ENCODE peak calls at places on chromosomes 16 and 17, in nine cellular contexts. O is pancreas, D is endothelial cell of umbilical vein, K is AG04450, W is H9, L is stomach, A is right atrium auricular region, B is breast epithelium, Q is HCT116. E is an unnamed sample.

GRCh38 chr17:19766421-19767270 is 18.5 kb upstream of the ALDH3A1 start:
- DNase-seq in L (peak; percentile 81), Q (peak; percentile 41), O (peak; percentile 95), D (peak; percentile 69), K (no peak), B (peak; percentile 71), A (peak; percentile 77), W (peak; percentile 92), E (peak; percentile 49)

GRCh38 chr17:28552201-28552999 is at the start of gene UNC119:
- DNase-seq in K (no peak), D (peak; percentile 60), L (peak; percentile 85), O (peak; percentile 92), B (peak; percentile 71), W (peak; percentile 87), Q (no peak), A (no peak), E (peak; percentile 77)

GRCh38 chr17:80253631-80254395 is 6.8 kb upstream of the RNF213 start:
- DNase-seq in Q (no peak), D (no peak), W (no peak), B (no peak), A (no peak), L (no peak), K (no peak), O (no peak), E (no peak)

GRCh38 chr17:28473542-28473941 is at the start of gene SLC13A2:
- DNase-seq in A (no peak), B (no peak), Q (no peak), W (peak; percentile 43), D (no peak), L (peak; percentile 52), O (peak; percentile 49), K (no peak), E (no peak)

GRCh38 chr17:1323336-1323735 is 43.9 kb downstream of the TRARG1 start:
- DNase-seq in L (no peak), B (no peak), A (no peak), O (peak; percentile 20), D (no peak), K (no peak), Q (no peak), W (no peak), E (no peak)

GRCh38 chr17:512926-513325 is 160.3 kb upstream of the RPH3AL start:
- DNase-seq in B (no peak), Q (no peak), O (no peak), D (peak; percentile 31), L (no peak), W (no peak), K (no peak), A (no peak), E (no peak)

GRCh38 chr16:85041184-85041928 is 13.8 kb downstream of the KIAA0513 start:
- DNase-seq in D (no peak), O (no peak), L (no peak), W (no peak), Q (no peak), A (no peak), K (no peak), B (no peak), E (no peak)

GRCh38 chr17:46774108-46774737 is 44.3 kb downstream of the WNT3 start:
- DNase-seq in D (no peak), K (no peak), L (no peak), O (peak; percentile 47), W (peak; percentile 37), A (no peak), Q (no peak), B (no peak), E (peak; percentile 55)

GRCh38 chr17:37446027-37446426 is 39.3 kb downstream of the TADA2A start:
- DNase-seq in Q (peak; percentile 84), K (no peak), W (no peak), B (no peak), A (no peak), D (no peak), L (no peak), O (no peak), E (no peak)

GRCh38 chr16:85441890-85442670 is 171.0 kb upstream of the GSE1 start:
- DNase-seq in D (no peak), L (no peak), Q (no peak), W (no peak), K (no peak), O (no peak), A (no peak), B (no peak), E (no peak)

GRCh38 chr17:51258756-51259573 is 884 bp downstream of the MBTD1 start:
- DNase-seq in W (peak; percentile 61), O (no peak), K (no peak), Q (no peak), L (no peak), B (no peak), D (peak; percentile 34), A (no peak), E (peak; percentile 55)

GRCh38 chr17:73595068-73595865 is 49.0 kb downstream of the SDK2 start:
- DNase-seq in D (no peak), L (peak; percentile 31), A (no peak), W (peak; percentile 92), Q (no peak), O (no peak), B (no peak), K (no peak), E (peak; percentile 94)

GRCh38 chr16:8795096-8795495 is 2.3 kb downstream of the TMEM186 start:
- DNase-seq in O (no peak), W (no peak), L (no peak), Q (no peak), B (no peak), K (no peak), A (no peak), D (no peak), E (no peak)

GRCh38 chr16:47611042-47611441 is 149.9 kb downstream of the PHKB start:
- DNase-seq in Q (no peak), K (no peak), D (no peak), L (no peak), W (no peak), O (no peak), A (no peak), B (no peak), E (no peak)

GRCh38 chr16:67181346-67181745 is 2.4 kb downstream of the MATCAP1 start:
- DNase-seq in D (peak; percentile 69), K (peak; percentile 79), L (no peak), O (no peak), W (no peak), B (no peak), A (no peak), Q (no peak), E (peak; percentile 66)

GRCh38 chr17:66713533-66714042 is 121.3 kb upstream of the CACNG5 start:
- DNase-seq in K (no peak), O (no peak), D (no peak), Q (no peak), L (no peak), A (no peak), W (no peak), B (no peak), E (no peak)

GRCh38 chr16:79651363-79651762 is 50.8 kb upstream of the MAF start:
- DNase-seq in K (no peak), Q (no peak), A (peak; percentile 62), L (peak; percentile 59), D (no peak), O (no peak), B (peak; percentile 58), W (no peak), E (peak; percentile 83)

GRCh38 chr17:3035256-3035967 is 28.0 kb downstream of the OR1D5 start:
- DNase-seq in A (peak; percentile 43), K (no peak), Q (no peak), D (no peak), L (no peak), B (no peak), W (no peak), O (no peak), E (no peak)

GRCh38 chr17:67585077-67585602 is 132.6 kb upstream of the NOL11 start:
- DNase-seq in D (peak; percentile 40), O (no peak), W (no peak), K (no peak), Q (no peak), A (no peak), L (no peak), B (no peak), E (no peak)

GRCh38 chr16:75821117-75821516 is 94.8 kb upstream of the CPHXL start:
- DNase-seq in D (no peak), A (no peak), W (no peak), K (no peak), L (no peak), O (no peak), Q (no peak), B (no peak), E (no peak)

GRCh38 chr17:38868095-38868967 is 1.5 kb upstream of the LASP1 start:
- DNase-seq in B (no peak), D (peak; percentile 47), A (peak; percentile 87), O (no peak), K (no peak), Q (no peak), W (no peak), L (peak; percentile 44), E (no peak)

GRCh38 chr16:35506018-35506897 is 2046.8 kb downstream of the TP53TG3F start:
- DNase-seq in L (no peak), Q (no peak), B (no peak), K (no peak), O (no peak), D (no peak), A (no peak), W (no peak), E (no peak)
- H3K9me3 ChIP-seq in L (peaks cover 37% of the 10 kb centered on the region), Q (no peaks in the 10 kb centered on the region), B (peaks cover 18% of the 10 kb centered on the region), K (peaks cover 34% of the 10 kb centered on the region), O (no peaks in the 10 kb centered on the region), D (no peaks in the 10 kb centered on the region), A (no peaks in the 10 kb centered on the region), W (peaks cover 87% of the 10 kb centered on the region), E (no peaks in the 10 kb centered on the region)

DNA sequence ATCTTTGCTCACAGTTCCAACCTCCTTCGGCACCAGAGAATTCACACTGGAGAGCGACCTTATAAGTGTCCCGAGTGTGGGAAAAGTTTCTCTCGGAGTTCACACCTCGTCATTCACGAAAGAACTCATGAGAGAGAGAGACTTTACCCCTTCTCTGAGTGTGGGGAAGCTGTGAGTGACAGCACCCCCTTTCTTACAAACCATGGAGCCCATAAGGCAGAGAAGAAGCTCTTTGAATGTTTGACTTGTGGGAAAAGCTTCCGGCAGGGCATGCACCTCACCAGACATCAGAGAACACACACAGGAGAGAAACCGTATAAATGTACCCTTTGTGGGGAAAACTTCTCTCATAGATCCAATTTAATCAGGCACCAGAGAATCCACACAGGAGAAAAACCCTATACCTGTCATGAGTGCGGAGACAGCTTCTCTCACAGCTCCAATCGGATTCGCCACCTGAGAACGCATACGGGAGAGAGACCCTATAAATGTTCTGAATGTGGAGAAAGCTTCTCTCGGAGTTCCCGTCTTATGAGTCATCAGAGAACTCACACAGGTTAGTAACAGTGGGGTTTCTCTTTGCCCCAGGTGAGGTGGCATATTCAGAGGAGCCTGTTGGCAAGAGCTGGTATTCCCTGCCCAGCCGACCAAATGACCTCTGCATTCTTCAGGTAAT is 6.8 kb downstream of the ZNF263 start:
- DNase-seq in B (no peak), D (no peak), L (no peak), A (no peak), O (no peak), K (no peak), Q (no peak), W (no peak), E (no peak)
- H3K9me3 ChIP-seq in B (peaks cover 100% of the 10 kb centered on the region), D (peaks cover 20% of the 10 kb centered on the region), L (peaks cover 100% of the 10 kb centered on the region), A (peaks cover 32% of the 10 kb centered on the region), O (no peaks in the 10 kb centered on the region), K (peaks cover 92% of the 10 kb centered on the region), Q (peaks cover 33% of the 10 kb centered on the region), W (peaks cover 48% of the 10 kb centered on the region), E (peaks cover 94% of the 10 kb centered on the region)

GRCh38 chr17:54405826-54406225 is 494.8 kb upstream of the TOM1L1 start:
- DNase-seq in Q (no peak), O (no peak), L (no peak), B (no peak), A (no peak), W (no peak), D (no peak), K (no peak), E (no peak)
- H3K9me3 ChIP-seq in Q (peaks cover 33% of the 10 kb centered on the region), O (no peaks in the 10 kb centered on the region), L (no peaks in the 10 kb centered on the region), B (no peaks in the 10 kb centered on the region), A (no peaks in the 10 kb centered on the region), W (no peaks in the 10 kb centered on the region), D (peaks cover 4% of the 10 kb centered on the region), K (peaks cover 4% of the 10 kb centered on the region), E (no peaks in the 10 kb centered on the region)

GRCh38 chr16:847681-848445 is 47.3 kb upstream of the GNG13 start:
- DNase-seq in B (no peak), Q (no peak), D (no peak), K (no peak), A (no peak), L (no peak), W (no peak), O (peak; percentile 35), E (no peak)
- H3K9me3 ChIP-seq in B (no peaks in the 10 kb centered on the region), Q (peaks cover 5% of the 10 kb centered on the region), D (peaks cover 3% of the 10 kb centered on the region), K (peaks cover 92% of the 10 kb centered on the region), A (no peaks in the 10 kb centered on the region), L (peaks cover 31% of the 10 kb centered on the region), W (no peaks in the 10 kb centered on the region), O (no peaks in the 10 kb centered on the region), E (peaks cover 11% of the 10 kb centered on the region)

E was measured in MG63.